ENCODE peak calls at places on chromosomes 7 and 10, in nine cellular contexts. P is neural crest cell; L is HFF-Myc; Y is HepG2; G is memory B cell; S is NCI-H1417; H is naive thymus-derived CD8-positive, alpha-beta T cell; U is PC-9; T is foreskin fibroblast. Q is an unnamed sample.

GRCh38 chr10:91077549-91078017 is 142.9 kb upstream of the PCGF5 start:
- DNase-seq in P (no peak), L (no peak), Y (no peak), G (no peak), S (peak; percentile 8), H (no peak), U (peak; percentile 36), T (no peak), Q (no peak)

GRCh38 chr7:99617187-99617781 is 538 bp downstream of the ZSCAN25 start:
- DNase-seq in P (no peak), L (no peak), Y (no peak), G (no peak), S (peak; percentile 30), H (no peak), U (no peak), T (no peak), Q (no peak)

GRCh38 chr10:18647945-18648344 is 3.4 kb downstream of the NSUN6 start:
- DNase-seq in P (no peak), L (no peak), Y (no peak), G (no peak), S (no peak), H (no peak), U (no peak), T (no peak), Q (no peak)

GRCh38 chr7:41975854-41976253 is 261.2 kb downstream of the GLI3 start:
- DNase-seq in P (no peak), L (no peak), Y (no peak), G (no peak), S (no peak), H (no peak), U (no peak), T (peak; percentile 32), Q (no peak)

GRCh38 chr7:74625446-74625845 is 32.1 kb upstream of the GTF2I start:
- DNase-seq in P (no peak), L (no peak), Y (peak; percentile 46), G (peak; percentile 14), S (no peak), H (no peak), U (peak; percentile 50), T (peak; percentile 28), Q (no peak)

GRCh38 chr7:98479318-98479717 is 78.4 kb upstream of the BAIAP2L1 start:
- DNase-seq in P (no peak), L (no peak), Y (no peak), G (no peak), S (no peak), H (no peak), U (no peak), T (no peak), Q (no peak)

GRCh38 chr10:35324196-35324595 is 12.1 kb upstream of the CCNY start:
- DNase-seq in P (no peak), L (no peak), Y (no peak), G (no peak), S (no peak), H (no peak), U (no peak), T (no peak), Q (no peak)

GRCh38 chr10:42783181-42783549 is 570 bp downstream of the BMS1 start:
- DNase-seq in P (no peak), L (peak; percentile 19), Y (peak; percentile 16), G (no peak), S (peak; percentile 70), H (no peak), U (peak; percentile 55), T (peak; percentile 26), Q (peak; percentile 60)

GRCh38 chr10:34049887-34050286 is 715.4 kb upstream of the NRP1 start:
- DNase-seq in P (no peak), L (no peak), Y (no peak), G (no peak), S (no peak), H (no peak), U (no peak), T (no peak), Q (peak; percentile 67)

GRCh38 chr7:151199196-151199874 is 11.0 kb downstream of the H2BK1 start:
- DNase-seq in P (no peak), L (no peak), Y (no peak), G (no peak), S (peak; percentile 37), H (no peak), U (no peak), T (no peak), Q (no peak)

GRCh38 chr10:110296966-110297365 is 7.8 kb downstream of the SMNDC1 start:
- DNase-seq in P (no peak), L (no peak), Y (no peak), G (no peak), S (no peak), H (no peak), U (no peak), T (no peak), Q (no peak)

GRCh38 chr10:79275431-79275851 is 71.8 kb upstream of the PPIF start:
- DNase-seq in P (no peak), L (no peak), Y (no peak), G (no peak), S (no peak), H (no peak), U (no peak), T (peak; percentile 39), Q (no peak)